ENCODE peak calls at places on chromosomes 12 and 14, in five cellular contexts. V, W, G, M and K are unnamed samples.

GRCh38 chr14:32900602-32901001 is 38.1 kb upstream of the NPAS3 start:
- DNase-seq in M (no peak), V (no peak), G (no peak), W (no peak), K (no peak)

GRCh38 chr12:46386877-46387629 is 14.5 kb upstream of the SLC38A2 start:
- DNase-seq in V (peak; percentile 78), G (no peak), M (no peak), W (peak; percentile 61), K (no peak)

GRCh38 chr12:13071305-13072280 is 27.4 kb downstream of the FAM234B start:
- DNase-seq in M (no peak), V (no peak), G (no peak), W (no peak), K (no peak)

GRCh38 chr12:127260959-127261358 is 1006.0 kb upstream of the TMEM132C start:
- DNase-seq in W (no peak), M (no peak), V (peak; percentile 15), G (no peak), K (no peak)

GRCh38 chr14:33120341-33120740 is 181.7 kb downstream of the NPAS3 start:
- DNase-seq in G (no peak), V (no peak), W (no peak), M (no peak), K (no peak)

GRCh38 chr12:11607313-11608081 is 42.0 kb upstream of the ETV6 start:
- DNase-seq in M (no peak), V (peak; percentile 65), G (no peak), W (no peak), K (peak; percentile 15)

GRCh38 chr12:97758586-97758985 is 296.0 kb downstream of the RMST start:
- DNase-seq in V (no peak), G (no peak), W (no peak), M (no peak), K (no peak)

GRCh38 chr12:114995891-114996290 is 311.9 kb upstream of the TBX3 start:
- DNase-seq in M (no peak), G (no peak), V (peak; percentile 73), W (no peak), K (no peak)

GRCh38 chr14:90512332-90512951 is 115.6 kb downstream of the CALM1 start:
- DNase-seq in V (no peak), W (no peak), G (no peak), M (no peak), K (no peak)

GRCh38 chr12:41743835-41744234 is 400.8 kb downstream of the GXYLT1 start:
- DNase-seq in M (no peak), G (no peak), V (no peak), W (no peak), K (peak; percentile 58)

GRCh38 chr14:80136358-80136757 is 74.9 kb downstream of the DIO2 start:
- DNase-seq in V (peak; percentile 15), G (peak; percentile 15), M (no peak), W (no peak), K (peak; percentile 70)

GRCh38 chr14:23068792-23069412 is 11.6 kb upstream of the CDH24 start:
- DNase-seq in M (peak; percentile 84), V (peak; percentile 93), G (peak; percentile 89), W (peak; percentile 91), K (peak; percentile 97)

GRCh38 chr12:6647083-6647604 is at the start of gene ACRBP:
- DNase-seq in W (peak; percentile 86), V (peak; percentile 14), G (peak; percentile 50), M (no peak), K (peak; percentile 79)

GRCh38 chr12:124125472-124125871 is 152.5 kb downstream of the ZNF664 start:
- DNase-seq in V (no peak), G (no peak), M (no peak), W (no peak), K (no peak)

GRCh38 chr12:85448548-85449139 is 168.6 kb downstream of the ALX1 start:
- DNase-seq in M (no peak), G (no peak), V (peak; percentile 9), W (no peak), K (peak; percentile 49)

GRCh38 chr12:47812797-47813490 is 6.8 kb downstream of the HDAC7 start:
- DNase-seq in M (peak; percentile 81), G (peak; percentile 75), W (peak; percentile 93), V (peak; percentile 83), K (peak; percentile 54)

GRCh38 chr12:82857911-82858533 is 171.3 kb downstream of the TMTC2 start:
- DNase-seq in G (no peak), V (no peak), W (peak; percentile 41), M (no peak), K (no peak)

GRCh38 chr12:9039397-9039977 is 50.1 kb downstream of the KLRG1 start:
- DNase-seq in W (no peak), V (peak; percentile 40), M (no peak), G (peak; percentile 26), K (peak; percentile 89)

GRCh38 chr14:43019826-43020225 is 1413.2 kb downstream of the LRFN5 start:
- DNase-seq in M (no peak), W (no peak), G (no peak), V (no peak), K (no peak)

GRCh38 chr12:106508966-106509365 is 73.8 kb upstream of the RFX4 start:
- DNase-seq in V (peak; percentile 11), M (no peak), G (no peak), W (no peak), K (no peak)

GRCh38 chr14:100734031-100734990 is 7.6 kb downstream of the DLK1 start:
- DNase-seq in G (no peak), M (no peak), V (no peak), W (peak; percentile 10), K (no peak)

GRCh38 chr12:69645031-69645430 is 34.3 kb upstream of the LRRC10 start:
- DNase-seq in M (no peak), V (peak; percentile 33), W (no peak), G (no peak), K (no peak)

GRCh38 chr14:50311337-50311973 is 574 bp downstream of the L2HGDH start:
- DNase-seq in M (no peak), V (no peak), G (peak; percentile 45), W (no peak), K (no peak)

GRCh38 chr14:81192594-81192993 is 28.2 kb downstream of the GTF2A1 start:
- DNase-seq in M (no peak), G (no peak), V (no peak), W (no peak), K (no peak)

GRCh38 chr12:7092229-7092985 is at the start of gene C1R:
- DNase-seq in V (peak; percentile 92), M (no peak), W (peak; percentile 71), G (peak; percentile 68), K (peak; percentile 17)

GRCh38 chr14:38039526-38039925 is 168.2 kb upstream of the SSTR1 start:
- DNase-seq in M (no peak), V (peak; percentile 11), W (no peak), G (no peak), K (no peak)

GRCh38 chr12:67082221-67082620 is 186.9 kb upstream of the CAND1 start:
- DNase-seq in V (no peak), G (no peak), W (no peak), M (no peak), K (no peak)

GRCh38 chr14:103028772-103029171 is 28.6 kb downstream of the CDC42BPB start:
- DNase-seq in V (no peak), G (no peak), M (no peak), W (no peak), K (no peak)

GRCh38 chr12:93682846-93683261 is 5.7 kb downstream of the CRADD start:
- DNase-seq in M (no peak), V (no peak), W (peak; percentile 57), G (no peak), K (no peak)

GRCh38 chr12:46371718-46372130 is 849 bp downstream of the SLC38A2 start:
- DNase-seq in W (no peak), G (no peak), V (peak; percentile 44), M (no peak), K (peak; percentile 85)

DNA sequence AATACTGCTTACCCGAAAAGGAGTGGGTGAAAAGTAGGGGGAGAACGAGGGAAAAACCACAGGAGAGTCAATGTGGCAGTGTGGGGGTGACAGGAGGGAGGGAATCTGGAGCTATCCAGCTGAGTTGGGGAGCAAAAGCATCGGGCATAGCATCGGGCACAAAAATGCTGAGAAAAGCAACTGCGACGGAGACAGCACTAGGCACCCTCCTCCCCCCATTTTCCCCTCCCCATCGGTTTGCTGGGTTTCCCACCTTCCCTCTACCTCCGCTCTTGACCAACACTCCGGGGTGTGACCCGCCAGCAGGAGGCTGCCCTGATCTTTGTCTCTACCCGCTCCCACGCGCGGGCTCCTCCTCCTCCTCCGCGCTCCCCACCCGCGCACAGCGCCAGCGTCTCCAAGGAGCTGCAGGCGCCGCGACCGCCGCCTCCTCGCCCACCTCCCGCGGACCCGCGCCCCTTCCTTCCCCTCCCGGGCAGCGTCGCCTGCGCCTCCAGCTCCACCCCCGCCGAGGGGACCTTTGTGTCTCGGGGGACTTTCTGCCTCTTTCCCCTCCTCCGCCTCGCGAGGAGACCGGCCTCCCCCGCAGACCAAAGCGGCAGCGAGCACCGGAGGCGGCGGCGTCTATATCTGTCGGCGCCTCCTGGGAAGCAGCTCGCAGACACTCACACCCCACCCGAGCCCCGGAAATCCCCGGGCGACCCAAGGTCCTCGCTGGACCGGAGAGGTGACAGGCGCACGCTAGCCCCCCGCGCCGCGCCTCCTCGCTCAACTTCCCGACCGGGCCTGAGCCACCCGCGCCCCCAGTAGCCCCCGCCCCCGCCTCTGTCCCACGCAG is 939 bp downstream of the CDK17 start:
- DNase-seq in W (peak; percentile 52), V (peak; percentile 72), G (peak; percentile 68), M (no peak), K (peak; percentile 54)
- H3K14ac ChIP-seq in W (peak overlapping the region; percentile 60), V (peak overlapping the region; percentile 91), G (peak overlapping the region; percentile 82), M (peak overlapping the region; percentile 37), K (peak overlapping the region; percentile 94)

GRCh38 chr14:77026166-77026929 is 2.2 kb downstream of the IRF2BPL start:
- DNase-seq in W (no peak), V (peak; percentile 51), M (no peak), G (peak; percentile 30), K (no peak)
- H3K14ac ChIP-seq in W (peak overlapping the region; percentile 61), V (peak overlapping the region; percentile 92), M (no peak overlapping the region), G (peak overlapping the region; percentile 87), K (peak overlapping the region; percentile 84)

GRCh38 chr12:120265483-120266179 is at the start of gene PXN:
- DNase-seq in M (no peak), V (peak; percentile 72), W (peak; percentile 89), G (peak; percentile 85), K (peak; percentile 88)
- H3K14ac ChIP-seq in M (no peak within 1 kb of the TSS), V (peak within 1 kb of the TSS; percentile 97), W (peak within 1 kb of the TSS; percentile 67), G (peak within 1 kb of the TSS; percentile 91), K (peak within 1 kb of the TSS; percentile 98)

GRCh38 chr14:66404051-66404450 is 82.1 kb upstream of the CCDC196 start:
- DNase-seq in V (no peak), W (no peak), M (no peak), G (no peak), K (no peak)

GRCh38 chr14:66398437-66398836 is 87.7 kb upstream of the CCDC196 start:
- DNase-seq in W (no peak), G (no peak), M (no peak), V (no peak), K (no peak)

GRCh38 chr14:66405158-66405557 is 81.0 kb upstream of the CCDC196 start:
- DNase-seq in V (peak; percentile 1), G (no peak), M (no peak), W (peak; percentile 36), K (no peak)

GRCh38 chr14:66401447-66402095 is 84.6 kb upstream of the CCDC196 start:
- DNase-seq in V (no peak), W (no peak), G (no peak), M (no peak), K (no peak)

DNA sequence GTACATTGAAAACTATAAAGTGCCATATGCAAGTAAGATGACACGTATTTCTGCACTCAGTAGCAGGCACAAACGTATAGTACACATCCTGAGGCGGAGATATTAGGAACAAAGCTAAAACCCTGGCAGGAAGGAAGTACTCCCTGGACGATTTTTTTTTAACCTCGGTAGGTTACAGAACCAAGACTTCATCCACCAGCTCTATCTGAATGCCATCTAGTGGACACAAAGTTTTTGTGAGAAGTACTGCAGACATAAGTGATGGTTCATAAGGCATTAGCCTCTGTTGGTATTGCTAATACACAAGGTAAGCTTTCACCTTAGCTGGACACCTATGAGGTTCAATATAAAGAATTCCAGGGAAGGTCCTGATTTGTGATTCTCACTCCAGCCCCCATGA is 83.0 kb upstream of the CCDC196 start:
- DNase-seq in G (no peak), V (peak; percentile 28), M (no peak), W (no peak), K (no peak)
- H3K14ac ChIP-seq in G (no peak overlapping the region), V (no peak overlapping the region), M (no peak overlapping the region), W (no peak overlapping the region), K (no peak overlapping the region)